ENCODE peak calls at places on chromosomes 13 and 19, in five cellular contexts. Q, T, S, H and L are unnamed samples.

GRCh38 chr19:13839938-13840750 is 36.8 kb upstream of the NANOS3 start:
- DNase-seq in H (no peak), Q (peak; percentile 47), S (no peak), T (peak; percentile 95), L (no peak)

GRCh38 chr13:110397445-110397844 is 90.4 kb downstream of the COL4A2 start:
- DNase-seq in Q (no peak), H (no peak), T (peak; percentile 23), S (no peak), L (no peak)

GRCh38 chr19:33298146-33298911 is 4.0 kb downstream of the CEBPA start:
- DNase-seq in Q (no peak), H (no peak), T (no peak), S (peak; percentile 67), L (no peak)

GRCh38 chr19:54282706-54283105 is 1.8 kb upstream of the LILRB2 start:
- DNase-seq in T (no peak), Q (no peak), H (no peak), S (no peak), L (no peak)

GRCh38 chr19:50909240-50910070 is 1.7 kb downstream of the KLK4 start:
- DNase-seq in Q (peak; percentile 7), H (peak; percentile 96), T (peak; percentile 86), S (peak; percentile 42), L (peak; percentile 11)

GRCh38 chr13:80824231-80824630 is 483.3 kb upstream of the SPRY2 start:
- DNase-seq in T (peak; percentile 2), S (no peak), H (no peak), Q (no peak), L (no peak)

GRCh38 chr13:86051134-86052103 is 252.2 kb upstream of the SLITRK6 start:
- DNase-seq in T (peak; percentile 73), H (no peak), Q (no peak), S (no peak), L (no peak)

GRCh38 chr13:100442095-100442832 is 146.3 kb downstream of the GGACT start:
- DNase-seq in S (no peak), H (no peak), Q (no peak), T (no peak), L (no peak)

GRCh38 chr19:55676384-55676783 is 1.4 kb downstream of the EPN1 start:
- DNase-seq in T (peak; percentile 53), S (no peak), H (no peak), Q (no peak), L (no peak)

GRCh38 chr19:29625316-29625715 is 19.2 kb downstream of the POP4 start:
- DNase-seq in S (no peak), Q (no peak), H (peak; percentile 76), T (no peak), L (no peak)

GRCh38 chr13:34750078-34750703 is 191.9 kb upstream of the NBEA start:
- DNase-seq in T (no peak), S (no peak), Q (no peak), H (peak; percentile 57), L (no peak)

GRCh38 chr13:36297600-36298338 is at the start of gene CCDC169:
- DNase-seq in T (peak; percentile 44), S (no peak), H (peak; percentile 84), Q (peak; percentile 67), L (peak; percentile 90)

GRCh38 chr13:90414691-90415596 is 932.5 kb upstream of the MIR17HG start:
- DNase-seq in T (peak; percentile 47), S (no peak), H (no peak), Q (no peak), L (no peak)

GRCh38 chr19:31390721-31391120 is 41.5 kb upstream of the TSHZ3 start:
- DNase-seq in H (no peak), T (no peak), S (no peak), Q (no peak), L (no peak)

GRCh38 chr13:99257291-99257690 is 888 bp downstream of the GPR18 start:
- DNase-seq in T (no peak), S (no peak), Q (no peak), H (no peak), L (no peak)

GRCh38 chr13:99256709-99257108 is 1.5 kb downstream of the GPR18 start:
- DNase-seq in Q (no peak), H (no peak), S (no peak), T (no peak), L (no peak)

GRCh38 chr13:99256283-99256682 is 1.9 kb downstream of the GPR18 start:
- DNase-seq in T (no peak), H (no peak), Q (no peak), S (no peak), L (no peak)

GRCh38 chr13:99258210-99258860 is at the start of gene GPR18:
- DNase-seq in S (no peak), H (no peak), Q (peak; percentile 88), T (no peak), L (no peak)

GRCh38 chr13:99255241-99255640 is 2.9 kb downstream of the GPR18 start:
- DNase-seq in T (no peak), S (no peak), H (no peak), Q (no peak), L (no peak)
- H3K27me3 ChIP-seq in T (no peaks in the 10 kb centered on the region), S (no peaks in the 10 kb centered on the region), H (no peaks in the 10 kb centered on the region), Q (no peaks in the 10 kb centered on the region), L (no peaks in the 10 kb centered on the region)

GRCh38 chr13:97112451-97113152 is 109.5 kb upstream of the MBNL2 start:
- DNase-seq in T (no peak), S (no peak), Q (no peak), H (no peak), L (no peak)
- H3K27me3 ChIP-seq in T (no peaks in the 10 kb centered on the region), S (no peaks in the 10 kb centered on the region), Q (peaks cover 3% of the 10 kb centered on the region), H (peaks cover 14% of the 10 kb centered on the region), L (no peaks in the 10 kb centered on the region)

GRCh38 chr13:112171570-112171965 is 104.6 kb downstream of the SOX1 start:
- DNase-seq in H (no peak), S (no peak), T (no peak), Q (no peak), L (no peak)
- H3K27me3 ChIP-seq in H (no peaks in the 10 kb centered on the region), S (no peaks in the 10 kb centered on the region), T (peaks cover 41% of the 10 kb centered on the region), Q (no peaks in the 10 kb centered on the region), L (peaks cover 86% of the 10 kb centered on the region)

DNA sequence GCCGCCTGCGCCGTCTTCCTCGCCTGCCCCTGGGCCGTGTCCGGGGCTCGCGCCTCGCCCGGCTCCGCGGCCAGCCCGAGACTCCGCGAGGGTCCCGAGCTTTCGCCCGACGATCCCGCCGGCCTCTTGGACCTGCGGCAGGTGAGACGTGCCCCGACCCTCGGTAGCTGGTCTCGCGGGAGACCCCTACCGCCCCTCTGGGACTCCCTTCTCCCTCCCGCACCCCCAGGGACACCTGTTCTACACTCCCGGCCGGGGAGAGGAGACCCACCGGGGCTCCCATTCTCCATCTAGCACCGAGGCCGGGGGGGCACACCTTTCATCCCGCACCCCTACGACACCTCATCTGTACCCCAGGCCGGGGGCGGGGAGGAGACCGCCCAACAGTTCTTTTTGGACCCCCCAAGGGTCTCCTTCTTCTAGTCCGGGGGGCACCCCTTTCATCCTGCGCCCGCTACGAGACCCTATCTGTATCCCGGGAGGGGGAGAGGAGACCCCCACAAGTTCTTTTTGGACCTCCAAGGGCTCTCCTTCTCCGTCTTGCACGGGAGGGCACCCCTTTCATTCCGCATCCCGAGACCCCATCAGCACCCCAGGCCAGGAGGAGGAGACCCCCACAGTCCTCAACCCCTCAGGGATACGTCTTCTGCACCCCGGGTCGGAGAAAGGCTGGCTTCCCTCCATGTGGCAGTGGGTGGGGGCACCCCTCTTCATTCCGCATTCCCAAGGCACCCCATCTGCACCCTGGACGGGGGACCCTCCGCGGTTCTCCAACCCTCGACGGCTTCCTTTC is 533 bp downstream of the TNFSF9 start:
- DNase-seq in Q (no peak), S (no peak), T (no peak), H (no peak), L (no peak)
- H3K27me3 ChIP-seq in Q (peaks cover 9% of the 10 kb centered on the region), S (no peaks in the 10 kb centered on the region), T (no peaks in the 10 kb centered on the region), H (peaks cover 75% of the 10 kb centered on the region), L (no peaks in the 10 kb centered on the region)

DNA sequence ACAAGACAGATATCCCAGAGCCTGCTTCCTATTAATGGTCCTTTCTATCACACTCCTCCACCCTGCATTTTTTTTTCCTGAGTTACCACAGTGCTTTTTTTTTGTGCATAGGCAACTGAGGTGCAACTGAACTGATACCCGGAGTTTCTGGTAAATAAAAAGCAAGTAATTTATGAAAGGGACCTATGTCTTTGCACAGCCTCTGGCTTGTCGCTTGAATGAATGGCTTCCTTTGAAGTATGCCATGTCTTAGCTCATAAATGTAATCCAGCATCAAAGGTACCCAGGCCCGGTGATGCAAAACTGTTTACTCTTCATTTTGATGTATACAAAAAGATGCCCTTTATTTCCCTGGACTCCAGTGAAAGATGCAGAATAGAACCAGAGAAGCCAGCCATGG is 31.8 kb downstream of the GSX1 start:
- DNase-seq in Q (no peak), T (no peak), H (no peak), S (no peak), L (no peak)
- H3K27me3 ChIP-seq in Q (peaks cover 18% of the 10 kb centered on the region), T (peaks cover 53% of the 10 kb centered on the region), H (peaks cover 100% of the 10 kb centered on the region), S (peaks cover 2% of the 10 kb centered on the region), L (peaks cover 96% of the 10 kb centered on the region)